ENCODE peak calls at places on chromosome 6, in six cellular contexts. T is tibial nerve, O is neural progenitor cell, Q is lung, X is ascending aorta, S is MM.1S. D is an unnamed sample.

GRCh38 chr6:19399406-19399805 is 437.8 kb upstream of the ID4 start:
- DNase-seq in O (no peak), X (no peak), T (peak), S (no peak), Q (no peak), D (no peak)

GRCh38 chr6:43817192-43817591 is 47.2 kb downstream of the VEGFA start:
- DNase-seq in T (no peak), X (no peak), S (peak), O (peak), Q (no peak), D (no peak)

GRCh38 chr6:42394881-42395620 is 56.7 kb downstream of the TRERF1 start:
- DNase-seq in X (peak), T (no peak), S (no peak), Q (no peak), O (no peak), D (no peak)

GRCh38 chr6:63347599-63347998 is 27.8 kb upstream of the LGSN start:
- DNase-seq in X (no peak), S (no peak), T (no peak), O (no peak), Q (no peak), D (no peak)

GRCh38 chr6:87172292-87172691 is 16.9 kb downstream of the ZNF292 start:
- DNase-seq in O (peak), T (no peak), Q (no peak), S (no peak), X (no peak), D (no peak)

GRCh38 chr6:35053701-35054100 is 87.4 kb downstream of the TCP11 start:
- DNase-seq in Q (no peak), S (no peak), O (no peak), X (no peak), T (no peak), D (no peak)

GRCh38 chr6:22025468-22026159 is 271.2 kb downstream of the PRL start:
- DNase-seq in T (no peak), Q (no peak), S (no peak), X (no peak), O (peak), D (no peak)

GRCh38 chr6:150934380-150934779 is 68.9 kb downstream of the MTHFD1L start:
- DNase-seq in S (no peak), T (no peak), X (no peak), O (no peak), Q (no peak), D (no peak)

GRCh38 chr6:37038297-37039198 is 33.1 kb downstream of the FGD2 start:
- DNase-seq in X (no peak), S (no peak), T (peak), O (no peak), Q (no peak), D (peak)

GRCh38 chr6:107657755-107658461 is 166.2 kb downstream of the SCML4 start:
- DNase-seq in S (peak), X (no peak), T (peak), Q (peak), O (no peak), D (peak)

GRCh38 chr6:80022803-80023202 is 18.4 kb downstream of the TTK start:
- DNase-seq in X (no peak), T (no peak), S (no peak), O (no peak), Q (no peak), D (no peak)

GRCh38 chr6:109879521-109879920 is 98.6 kb upstream of the GPR6 start:
- DNase-seq in T (no peak), O (no peak), X (peak), Q (no peak), S (no peak), D (no peak)

GRCh38 chr6:130111031-130111430 is 92.7 kb downstream of the L3MBTL3 start:
- DNase-seq in O (no peak), X (no peak), S (no peak), T (no peak), Q (no peak), D (no peak)

GRCh38 chr6:56803594-56803993 is 151.3 kb upstream of the BEND6 start:
- DNase-seq in X (no peak), S (no peak), T (no peak), O (no peak), Q (no peak), D (no peak)

GRCh38 chr6:52990342-52990741 is 4.7 kb downstream of the GSTA4 start:
- DNase-seq in O (no peak), T (no peak), Q (no peak), S (no peak), X (no peak), D (no peak)

GRCh38 chr6:157263146-157263545 is 60.2 kb downstream of the TMEM242 start:
- DNase-seq in S (no peak), Q (no peak), O (no peak), X (no peak), T (no peak), D (peak)

GRCh38 chr6:168155193-168155592 is 76.2 kb upstream of the FRMD1 start:
- DNase-seq in T (no peak), S (no peak), Q (no peak), O (no peak), X (no peak), D (no peak)

GRCh38 chr6:137489410-137490371 is 4.5 kb downstream of the OLIG3 start:
- DNase-seq in Q (no peak), X (no peak), S (no peak), T (no peak), O (peak), D (no peak)

GRCh38 chr6:54020311-54020710 is 90.9 kb upstream of the MLIP start:
- DNase-seq in T (no peak), Q (no peak), X (no peak), O (no peak), S (no peak), D (no peak)

GRCh38 chr6:147392917-147393625 is 115.4 kb upstream of the SAMD5 start:
- DNase-seq in Q (no peak), T (no peak), O (no peak), X (no peak), S (no peak), D (no peak)

GRCh38 chr6:16676978-16677377 is 84.3 kb downstream of the ATXN1 start:
- DNase-seq in Q (no peak), X (no peak), T (no peak), O (peak), S (no peak), D (no peak)

GRCh38 chr6:103193413-103193812 is 1666.3 kb downstream of the HACE1 start:
- DNase-seq in T (no peak), Q (no peak), X (no peak), O (no peak), S (no peak), D (no peak)

GRCh38 chr6:38570750-38571149 is 69.0 kb downstream of the BTBD9 start:
- DNase-seq in T (no peak), S (no peak), X (no peak), Q (no peak), O (no peak), D (no peak)

GRCh38 chr6:56444855-56445254 is 197.5 kb upstream of the COL21A1 start:
- DNase-seq in T (no peak), X (no peak), O (no peak), S (no peak), Q (no peak), D (no peak)

GRCh38 chr6:134938896-134939295 is 11.0 kb downstream of the ALDH8A1 start:
- DNase-seq in S (no peak), O (no peak), X (no peak), Q (no peak), T (no peak), D (no peak)

GRCh38 chr6:136079701-136080565 is 170.2 kb downstream of the MTFR2 start:
- DNase-seq in T (no peak), Q (no peak), X (no peak), O (no peak), S (no peak), D (peak)

GRCh38 chr6:16698163-16698533 is 63.1 kb downstream of the ATXN1 start:
- DNase-seq in X (no peak), O (peak), Q (no peak), T (no peak), S (no peak), D (no peak)

GRCh38 chr6:21199246-21199645 is 394.3 kb upstream of the SOX4 start:
- DNase-seq in O (peak), Q (no peak), T (no peak), S (no peak), X (no peak), D (no peak)

DNA sequence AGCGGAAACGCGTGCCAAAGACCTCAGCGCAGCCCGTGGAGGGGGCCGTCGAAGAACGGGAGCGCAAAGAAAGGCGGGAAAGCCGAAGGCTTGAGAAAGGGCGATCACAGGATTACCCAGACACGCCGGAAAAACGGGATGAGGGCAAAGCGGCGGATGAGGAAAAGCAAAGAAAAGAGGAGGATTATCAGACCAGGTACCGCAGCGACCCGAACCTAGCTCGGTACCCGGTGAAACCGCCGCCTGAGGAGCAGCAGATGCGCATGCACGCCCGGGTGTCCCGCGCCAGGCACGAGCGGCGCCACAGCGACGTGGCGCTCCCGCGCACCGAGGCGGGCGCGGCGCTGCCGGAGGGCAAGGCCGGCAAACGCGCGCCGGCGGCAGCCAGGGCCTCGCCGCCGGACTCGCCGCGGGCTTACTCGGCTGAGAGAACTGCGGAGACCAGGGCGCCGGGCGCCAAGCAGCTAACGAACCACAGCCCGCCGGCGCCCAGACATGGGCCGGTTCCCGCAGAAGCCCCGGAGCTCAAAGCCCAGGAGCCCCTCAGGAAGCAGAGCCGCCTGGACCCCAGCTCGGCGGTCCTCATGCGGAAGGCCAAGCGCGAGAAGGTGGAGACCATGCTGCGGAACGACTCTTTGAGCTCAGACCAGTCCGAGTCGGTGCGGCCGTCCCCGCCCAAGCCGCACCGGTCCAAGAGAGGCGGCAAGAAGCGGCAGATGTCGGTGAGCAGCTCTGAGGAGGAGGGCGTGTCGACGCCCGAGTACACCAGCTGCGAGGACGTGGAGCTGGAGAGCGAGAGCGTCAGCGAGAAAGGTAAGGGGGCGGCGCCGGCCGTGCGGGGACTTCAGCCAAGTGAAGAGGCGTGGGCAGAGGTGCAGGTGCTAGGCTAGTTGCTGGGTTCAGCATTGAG is 296.2 kb downstream of the RIMS1 start:
- DNase-seq in S (peak), X (no peak), O (peak), T (no peak), Q (peak), D (no peak)
- H3K4me3 ChIP-seq in S (peak), X (peak), O (peak), T (peak), Q (no peak), D (peak)

DNA sequence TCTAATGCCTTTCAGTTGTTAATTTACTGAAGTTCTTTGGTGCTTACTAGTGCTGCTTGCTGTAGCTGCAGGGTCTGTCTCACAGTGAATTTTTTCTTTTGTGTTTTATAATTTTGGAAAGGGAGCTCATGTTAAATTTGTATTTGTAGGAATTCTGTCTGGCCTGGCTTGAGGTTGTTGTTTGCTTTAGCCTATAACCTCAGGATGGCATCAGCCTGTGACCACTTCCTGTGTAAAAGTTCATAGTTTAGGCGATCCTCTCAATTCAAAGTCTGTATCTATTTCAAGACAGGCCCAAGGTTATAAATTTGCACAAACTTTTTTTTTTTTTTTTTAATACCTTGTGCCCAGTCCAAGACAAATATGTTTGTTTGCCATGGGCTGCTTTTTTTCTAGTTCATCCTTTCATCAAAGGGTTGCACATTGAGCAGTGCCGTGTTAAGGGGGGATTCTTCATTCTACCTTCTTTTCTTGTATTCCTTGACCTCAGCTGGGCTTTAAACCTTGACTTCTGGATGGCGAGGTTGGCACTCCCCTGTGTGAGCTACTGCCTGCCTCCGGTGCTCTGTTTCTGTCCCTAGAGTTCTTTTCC is 7.3 kb downstream of the RIPK1 start:
- DNase-seq in X (no peak), S (peak), O (no peak), T (no peak), Q (no peak), D (no peak)
- H3K27ac ChIP-seq in X (no peak), S (no peak), O (no peak), T (no peak), Q (no peak), D (no peak)

DNA sequence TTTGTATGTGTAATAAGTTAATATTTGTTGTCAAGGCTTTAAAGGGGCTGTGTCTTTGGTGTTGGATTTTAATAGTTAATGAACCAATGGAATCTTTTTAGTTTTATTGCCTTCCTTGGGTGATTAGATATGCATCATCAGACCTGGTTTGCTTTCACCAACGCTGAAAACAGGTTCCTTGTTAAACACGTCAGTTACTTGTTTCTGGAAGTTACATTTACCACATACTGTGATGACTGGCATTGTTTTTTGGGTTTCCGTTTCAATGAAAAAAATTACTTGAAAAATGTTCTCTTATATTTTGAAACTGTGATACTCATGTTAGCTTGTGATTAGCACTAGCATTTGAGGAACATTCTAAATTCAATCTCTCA is 58.6 kb upstream of the RNF144B start:
- DNase-seq in O (no peak), X (no peak), T (no peak), Q (no peak), S (no peak), D (no peak)
- H3K4me3 ChIP-seq in O (no peak), X (no peak), T (no peak), Q (no peak), S (no peak), D (no peak)

GRCh38 chr6:112227992-112228391 is 26.4 kb downstream of the LAMA4 start:
- DNase-seq in Q (no peak), S (no peak), X (no peak), T (no peak), O (no peak), D (no peak)
- H3K27ac ChIP-seq in Q (peak), S (no peak), X (peak), T (peak), O (no peak), D (peak)

GRCh38 chr6:165881812-165882211 is 218.8 kb upstream of the PDE10A start:
- DNase-seq in Q (no peak), O (no peak), S (no peak), X (no peak), T (no peak), D (no peak)
- H3K4me3 ChIP-seq in Q (no peak), O (no peak), S (no peak), X (no peak), T (no peak), D (no peak)

GRCh38 chr6:33995873-33996475 is 149.9 kb downstream of the GRM4 start:
- DNase-seq in Q (no peak), X (no peak), S (no peak), T (no peak), O (no peak), D (no peak)
- H3K27ac ChIP-seq in Q (no peak), X (no peak), S (no peak), T (no peak), O (no peak), D (no peak)

GRCh38 chr6:5287205-5287965 is 26.1 kb downstream of the FARS2 start:
- DNase-seq in Q (no peak), T (no peak), X (no peak), S (no peak), O (no peak), D (no peak)
- H3K4me3 ChIP-seq in Q (no peak), T (no peak), X (no peak), S (no peak), O (no peak), D (no peak)

GRCh38 chr6:160088774-160089533 is 32.7 kb upstream of the SLC22A1 start:
- DNase-seq in T (no peak), S (no peak), Q (no peak), O (no peak), X (no peak), D (no peak)
- H3K27ac ChIP-seq in T (no peak), S (no peak), Q (no peak), O (no peak), X (peak), D (no peak)

DNA sequence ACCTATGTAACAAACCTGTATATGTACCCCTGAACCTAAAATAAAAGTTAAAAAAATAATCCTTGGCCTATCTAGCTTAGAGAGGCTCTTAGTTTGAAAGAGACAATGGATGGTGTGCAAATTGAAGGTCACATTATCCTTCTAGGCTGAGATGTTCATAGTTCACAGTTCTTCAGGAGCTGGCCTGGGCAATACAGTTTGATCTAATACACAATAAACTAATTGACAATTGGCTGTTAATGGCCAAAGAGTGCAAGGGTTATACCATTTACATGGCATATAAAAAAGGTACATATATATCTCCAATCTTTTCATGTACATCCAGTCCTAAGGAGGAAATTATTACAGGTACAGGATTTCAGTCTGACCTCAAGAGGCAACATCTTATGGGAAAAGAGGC is 117.4 kb upstream of the NEDD9 start:
- DNase-seq in X (no peak), T (no peak), S (no peak), O (no peak), Q (no peak), D (no peak)
- H3K4me3 ChIP-seq in X (no peak), T (no peak), S (no peak), O (no peak), Q (no peak), D (no peak)

D was measured in heart left ventricle.